ENCODE peak calls at places on chromosomes 16 and 17, in eight cellular contexts. Y, N, I, A, B, J, Z and E are unnamed samples.
A peak's percentile ranks its signal among the peaks of the same experiment; 100 is the strongest.

GRCh38 chr17:58121925-58122324 is 26.3 kb upstream of the OR4D1 start:
- DNase-seq in Y (peak; percentile 1), N (no peak), I (no peak), A (no peak), B (no peak), J (peak; percentile 31), Z (peak; percentile 63), E (no peak)

GRCh38 chr16:51989637-51990230 is 557.2 kb downstream of the TOX3 start:
- DNase-seq in Y (no peak), N (no peak), I (no peak), A (no peak), B (no peak), J (no peak), Z (no peak), E (no peak)

GRCh38 chr17:68906638-68907037 is 48.6 kb downstream of the ABCA8 start:
- DNase-seq in Y (no peak), N (no peak), I (no peak), A (no peak), B (no peak), J (no peak), Z (no peak), E (no peak)

GRCh38 chr17:5558815-5559785 is 25.2 kb downstream of the NLRP1 start:
- DNase-seq in Y (no peak), N (no peak), I (no peak), A (no peak), B (peak; percentile 3), J (no peak), Z (no peak), E (no peak)

GRCh38 chr17:56475121-56475520 is 118.4 kb upstream of the NOG start:
- DNase-seq in Y (no peak), N (no peak), I (no peak), A (no peak), B (no peak), J (no peak), Z (no peak), E (no peak)

GRCh38 chr17:58956997-58957724 is 149.5 kb downstream of the TRIM37 start:
- DNase-seq in Y (no peak), N (no peak), I (no peak), A (no peak), B (no peak), J (no peak), Z (peak; percentile 30), E (no peak)

GRCh38 chr16:85425061-85425662 is 188.0 kb upstream of the GSE1 start:
- DNase-seq in Y (no peak), N (peak; percentile 5), I (peak; percentile 13), A (no peak), B (no peak), J (peak; percentile 80), Z (no peak), E (no peak)

GRCh38 chr17:10716218-10716617 is 13.6 kb downstream of the TMEM220 start:
- DNase-seq in Y (no peak), N (no peak), I (no peak), A (no peak), B (no peak), J (no peak), Z (no peak), E (no peak)

GRCh38 chr17:5587431-5588032 is 3.2 kb upstream of the NLRP1 start:
- DNase-seq in Y (peak; percentile 27), N (no peak), I (no peak), A (peak; percentile 59), B (peak; percentile 78), J (peak; percentile 65), Z (peak; percentile 75), E (no peak)

GRCh38 chr17:50817142-50817751 is 18.1 kb upstream of the WFIKKN2 start:
- DNase-seq in Y (no peak), N (peak; percentile 47), I (peak; percentile 67), A (peak; percentile 26), B (peak; percentile 77), J (no peak), Z (peak; percentile 70), E (no peak)

GRCh38 chr16:11208916-11209665 is 46.9 kb downstream of the SOCS1 start:
- DNase-seq in Y (no peak), N (no peak), I (no peak), A (no peak), B (no peak), J (no peak), Z (no peak), E (no peak)

GRCh38 chr17:64063766-64064224 is 43.4 kb upstream of the ICAM2 start:
- DNase-seq in Y (no peak), N (peak; percentile 73), I (peak; percentile 71), A (no peak), B (peak; percentile 29), J (peak; percentile 18), Z (peak; percentile 53), E (no peak)